ENCODE peak calls at places on chromosomes 12 and 14, in five cellular contexts. V is thyroid gland, C is testis, N is A549, B is body of pancreas. Z is an unnamed sample.

GRCh38 chr12:19963972-19964371 is 404.4 kb upstream of the PDE3A start:
- DNase-seq in V (no peak), C (no peak), N (no peak), B (no peak), Z (no peak)

GRCh38 chr14:22039938-22040780 is 366.5 kb upstream of the OR4E1 start:
- DNase-seq in V (peak), C (no peak), N (peak), B (no peak), Z (peak)

GRCh38 chr12:5094550-5094949 is 50.9 kb downstream of the KCNA5 start:
- DNase-seq in V (no peak), C (no peak), N (no peak), B (no peak), Z (no peak)

GRCh38 chr12:52321433-52321832 is 235 bp upstream of the KRT83 start:
- DNase-seq in V (peak), C (no peak), N (no peak), B (no peak), Z (no peak)

GRCh38 chr12:68416826-68417225 is 84.7 kb upstream of the MDM1 start:
- DNase-seq in V (no peak), C (no peak), N (no peak), B (no peak), Z (peak)

GRCh38 chr12:127785535-127785934 is 481.4 kb upstream of the TMEM132C start:
- DNase-seq in V (no peak), C (no peak), N (no peak), B (no peak), Z (no peak)

GRCh38 chr14:58808828-58809227 is 171.1 kb downstream of the DACT1 start:
- DNase-seq in V (peak), C (peak), N (no peak), B (peak), Z (no peak)

GRCh38 chr12:121110211-121110940 is 22.3 kb upstream of the P2RX7 start:
- DNase-seq in V (peak), C (peak), N (peak), B (peak), Z (peak)

GRCh38 chr12:102631274-102631673 is 150.9 kb upstream of the IGF1 start:
- DNase-seq in V (no peak), C (no peak), N (peak), B (no peak), Z (no peak)

DNA sequence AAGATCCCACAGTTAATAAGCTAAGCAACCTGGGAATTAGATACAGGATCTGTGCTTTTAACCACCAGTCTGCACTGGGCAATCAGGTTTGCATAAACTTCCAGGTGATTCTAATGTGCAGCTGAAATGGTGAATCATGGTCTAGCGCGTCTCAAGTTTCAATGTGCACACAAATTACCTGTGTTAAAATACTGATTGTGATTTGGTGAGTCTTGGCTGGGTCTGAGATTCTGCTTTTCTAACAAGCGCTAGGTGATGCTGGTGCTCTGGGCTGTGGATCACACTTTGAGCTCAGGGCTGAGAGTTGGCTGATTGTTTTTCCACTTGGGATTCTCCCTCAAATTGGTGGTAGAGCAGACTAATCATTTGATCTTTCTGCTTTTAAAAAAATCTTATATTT is 124.8 kb downstream of the C12orf75 start:
- DNase-seq in V (no peak), C (no peak), N (no peak), B (no peak), Z (no peak)
- TF ChIP-seq POLR2A in V (no peak), C (no peak), N (no peak), B (no peak), Z (no peak)

GRCh38 chr12:26572131-26572530 is 260.9 kb downstream of the ITPR2 start:
- DNase-seq in V (no peak), C (no peak), N (no peak), B (no peak), Z (no peak)
- TF ChIP-seq POLR2A in V (no peak), C (no peak), N (no peak), B (no peak), Z (no peak)

GRCh38 chr12:100474617-100475016 is 951 bp downstream of the NR1H4 start:
- DNase-seq in V (no peak), C (no peak), N (no peak), B (no peak), Z (no peak)
- TF ChIP-seq POLR2A in V (no peak), C (no peak), N (no peak), B (no peak), Z (no peak)

DNA sequence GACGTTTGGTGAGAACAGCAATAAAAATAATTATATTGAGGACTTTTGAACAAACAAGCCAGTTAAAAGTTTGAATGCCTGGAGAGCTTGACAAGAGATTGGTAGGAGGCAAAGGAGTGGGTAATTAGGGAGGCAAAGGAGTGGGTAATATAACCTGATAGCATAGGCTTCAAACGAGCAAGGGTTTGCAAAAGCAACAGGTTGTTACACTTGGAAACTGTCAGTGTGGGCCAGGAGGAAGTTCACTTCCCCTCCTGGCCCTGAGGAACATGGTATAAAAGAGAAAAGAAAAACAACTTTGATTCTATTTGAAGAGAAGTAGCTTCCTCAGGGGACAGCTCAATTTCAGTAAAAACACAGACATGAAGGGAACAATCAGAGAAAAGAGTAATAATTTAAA is 121.7 kb downstream of the CCER1 start:
- DNase-seq in V (no peak), C (no peak), N (no peak), B (no peak), Z (no peak)
- TF ChIP-seq POLR2A in V (no peak), C (no peak), N (no peak), B (no peak), Z (no peak)

Z was measured in NB4.